ENCODE peak calls at places on chromosomes 13 and 19, in eight cellular contexts. One of them, this sample, is unnamed.

GRCh38 chr19:6476155-6476895 is 5.3 kb downstream of the DENND1C start:
- DNase-seq in activated T-cell treated with anti-CD3 and anti-CD28 coated beads for 24 hours: peak
- DNase-seq in NCI-H146: peak
- DNase-seq in hepatic stellate cell: no peak
- DNase-seq in mesenchymal stem cell: peak
- DNase-seq in AG10803: peak
- DNase-seq in RCC 7860: no peak
- DNase-seq in SK-N-DZ: peak
- DNase-seq in this sample: peak

GRCh38 chr19:31316201-31316951 is 32.9 kb downstream of the TSHZ3 start:
- DNase-seq in AG10803: peak
- DNase-seq in hepatic stellate cell: no peak
- DNase-seq in SK-N-DZ: no peak
- DNase-seq in RCC 7860: no peak
- DNase-seq in activated T-cell treated with anti-CD3 and anti-CD28 coated beads for 24 hours: no peak
- DNase-seq in mesenchymal stem cell: peak
- DNase-seq in NCI-H146: no peak
- DNase-seq in this sample: peak

GRCh38 chr13:114087430-114087829 is 45.0 kb downstream of the RASA3 start:
- DNase-seq in AG10803: no peak
- DNase-seq in SK-N-DZ: no peak
- DNase-seq in RCC 7860: no peak
- DNase-seq in NCI-H146: no peak
- DNase-seq in activated T-cell treated with anti-CD3 and anti-CD28 coated beads for 24 hours: no peak
- DNase-seq in hepatic stellate cell: no peak
- DNase-seq in mesenchymal stem cell: no peak
- DNase-seq in this sample: no peak

GRCh38 chr19:1691589-1692290 is 39.3 kb upstream of the TCF3 start:
- DNase-seq in SK-N-DZ: no peak
- DNase-seq in activated T-cell treated with anti-CD3 and anti-CD28 coated beads for 24 hours: no peak
- DNase-seq in AG10803: no peak
- DNase-seq in hepatic stellate cell: no peak
- DNase-seq in RCC 7860: no peak
- DNase-seq in NCI-H146: no peak
- DNase-seq in mesenchymal stem cell: no peak
- DNase-seq in this sample: no peak

GRCh38 chr13:31436478-31436877 is 236.7 kb downstream of the B3GLCT start:
- DNase-seq in RCC 7860: no peak
- DNase-seq in hepatic stellate cell: no peak
- DNase-seq in activated T-cell treated with anti-CD3 and anti-CD28 coated beads for 24 hours: no peak
- DNase-seq in mesenchymal stem cell: peak
- DNase-seq in SK-N-DZ: no peak
- DNase-seq in NCI-H146: no peak
- DNase-seq in AG10803: no peak
- DNase-seq in this sample: no peak

GRCh38 chr13:54637377-54637776 is 1608.8 kb downstream of the OLFM4 start:
- DNase-seq in AG10803: no peak
- DNase-seq in RCC 7860: no peak
- DNase-seq in SK-N-DZ: no peak
- DNase-seq in NCI-H146: peak
- DNase-seq in activated T-cell treated with anti-CD3 and anti-CD28 coated beads for 24 hours: no peak
- DNase-seq in mesenchymal stem cell: peak
- DNase-seq in hepatic stellate cell: no peak
- DNase-seq in this sample: no peak

GRCh38 chr13:112875627-112876026 is 93.4 kb upstream of the MCF2L start:
- DNase-seq in hepatic stellate cell: no peak
- DNase-seq in RCC 7860: no peak
- DNase-seq in AG10803: no peak
- DNase-seq in mesenchymal stem cell: no peak
- DNase-seq in activated T-cell treated with anti-CD3 and anti-CD28 coated beads for 24 hours: no peak
- DNase-seq in NCI-H146: no peak
- DNase-seq in SK-N-DZ: no peak
- DNase-seq in this sample: no peak

GRCh38 chr13:31756346-31756745 is 17.0 kb downstream of the RXFP2 start:
- DNase-seq in RCC 7860: peak
- DNase-seq in hepatic stellate cell: peak
- DNase-seq in SK-N-DZ: no peak
- DNase-seq in AG10803: peak
- DNase-seq in NCI-H146: no peak
- DNase-seq in activated T-cell treated with anti-CD3 and anti-CD28 coated beads for 24 hours: no peak
- DNase-seq in mesenchymal stem cell: peak
- DNase-seq in this sample: no peak

GRCh38 chr19:49425178-49425577 is at the start of gene GFY:
- DNase-seq in RCC 7860: no peak
- DNase-seq in SK-N-DZ: no peak
- DNase-seq in mesenchymal stem cell: no peak
- DNase-seq in hepatic stellate cell: no peak
- DNase-seq in AG10803: no peak
- DNase-seq in NCI-H146: no peak
- DNase-seq in activated T-cell treated with anti-CD3 and anti-CD28 coated beads for 24 hours: no peak
- DNase-seq in this sample: no peak

GRCh38 chr19:41226053-41226873 is 7.2 kb downstream of the AXL start:
- DNase-seq in mesenchymal stem cell: peak
- DNase-seq in SK-N-DZ: no peak
- DNase-seq in hepatic stellate cell: peak
- DNase-seq in RCC 7860: peak
- DNase-seq in NCI-H146: no peak
- DNase-seq in activated T-cell treated with anti-CD3 and anti-CD28 coated beads for 24 hours: peak
- DNase-seq in AG10803: peak
- DNase-seq in this sample: peak

GRCh38 chr19:49873149-49873521 is 4.0 kb downstream of the AKT1S1 start:
- DNase-seq in RCC 7860: no peak
- DNase-seq in mesenchymal stem cell: no peak
- DNase-seq in hepatic stellate cell: no peak
- DNase-seq in AG10803: no peak
- DNase-seq in activated T-cell treated with anti-CD3 and anti-CD28 coated beads for 24 hours: no peak
- DNase-seq in SK-N-DZ: no peak
- DNase-seq in NCI-H146: no peak
- DNase-seq in this sample: no peak

GRCh38 chr13:58991826-58992477 is 1171.8 kb downstream of the DIAPH3 start:
- DNase-seq in NCI-H146: no peak
- DNase-seq in SK-N-DZ: no peak
- DNase-seq in AG10803: no peak
- DNase-seq in activated T-cell treated with anti-CD3 and anti-CD28 coated beads for 24 hours: no peak
- DNase-seq in mesenchymal stem cell: no peak
- DNase-seq in hepatic stellate cell: no peak
- DNase-seq in RCC 7860: no peak
- DNase-seq in this sample: no peak

GRCh38 chr13:103762523-103762922 is 696.3 kb upstream of the SLC10A2 start:
- DNase-seq in NCI-H146: no peak
- DNase-seq in AG10803: no peak
- DNase-seq in hepatic stellate cell: no peak
- DNase-seq in RCC 7860: no peak
- DNase-seq in activated T-cell treated with anti-CD3 and anti-CD28 coated beads for 24 hours: no peak
- DNase-seq in SK-N-DZ: no peak
- DNase-seq in mesenchymal stem cell: no peak
- DNase-seq in this sample: no peak

GRCh38 chr19:768424-768823 is 17.5 kb downstream of the MISP start:
- DNase-seq in NCI-H146: no peak
- DNase-seq in SK-N-DZ: no peak
- DNase-seq in mesenchymal stem cell: peak
- DNase-seq in RCC 7860: peak
- DNase-seq in hepatic stellate cell: peak
- DNase-seq in AG10803: peak
- DNase-seq in activated T-cell treated with anti-CD3 and anti-CD28 coated beads for 24 hours: no peak
- DNase-seq in this sample: no peak

GRCh38 chr13:75486654-75487053 is 4.7 kb upstream of the TBC1D4 start:
- DNase-seq in hepatic stellate cell: no peak
- DNase-seq in SK-N-DZ: no peak
- DNase-seq in AG10803: no peak
- DNase-seq in mesenchymal stem cell: no peak
- DNase-seq in activated T-cell treated with anti-CD3 and anti-CD28 coated beads for 24 hours: no peak
- DNase-seq in RCC 7860: no peak
- DNase-seq in NCI-H146: no peak
- DNase-seq in this sample: no peak

GRCh38 chr13:99282264-99283231 is 24.4 kb upstream of the GPR18 start:
- DNase-seq in RCC 7860: no peak
- DNase-seq in hepatic stellate cell: no peak
- DNase-seq in mesenchymal stem cell: no peak
- DNase-seq in SK-N-DZ: no peak
- DNase-seq in AG10803: peak
- DNase-seq in NCI-H146: no peak
- DNase-seq in activated T-cell treated with anti-CD3 and anti-CD28 coated beads for 24 hours: no peak
- DNase-seq in this sample: no peak

GRCh38 chr13:74128171-74128767 is 5.9 kb downstream of the KLF12 start:
- DNase-seq in AG10803: peak
- DNase-seq in mesenchymal stem cell: peak
- DNase-seq in NCI-H146: no peak
- DNase-seq in hepatic stellate cell: no peak
- DNase-seq in SK-N-DZ: no peak
- DNase-seq in RCC 7860: peak
- DNase-seq in activated T-cell treated with anti-CD3 and anti-CD28 coated beads for 24 hours: no peak
- DNase-seq in this sample: peak

GRCh38 chr19:34851277-34851804 is 75.4 kb upstream of the ZNF30 start:
- DNase-seq in AG10803: no peak
- DNase-seq in SK-N-DZ: no peak
- DNase-seq in NCI-H146: peak
- DNase-seq in activated T-cell treated with anti-CD3 and anti-CD28 coated beads for 24 hours: no peak
- DNase-seq in hepatic stellate cell: no peak
- DNase-seq in mesenchymal stem cell: no peak
- DNase-seq in RCC 7860: no peak
- DNase-seq in this sample: no peak

GRCh38 chr13:103246581-103247200 is 180.5 kb upstream of the SLC10A2 start:
- DNase-seq in RCC 7860: no peak
- DNase-seq in NCI-H146: no peak
- DNase-seq in AG10803: no peak
- DNase-seq in SK-N-DZ: no peak
- DNase-seq in hepatic stellate cell: no peak
- DNase-seq in activated T-cell treated with anti-CD3 and anti-CD28 coated beads for 24 hours: no peak
- DNase-seq in mesenchymal stem cell: no peak
- DNase-seq in this sample: no peak

GRCh38 chr19:35168261-35168660 is 13.7 kb downstream of the FXYD5 start:
- DNase-seq in RCC 7860: no peak
- DNase-seq in hepatic stellate cell: no peak
- DNase-seq in activated T-cell treated with anti-CD3 and anti-CD28 coated beads for 24 hours: no peak
- DNase-seq in NCI-H146: no peak
- DNase-seq in SK-N-DZ: no peak
- DNase-seq in mesenchymal stem cell: no peak
- DNase-seq in AG10803: no peak
- DNase-seq in this sample: no peak

GRCh38 chr13:102877285-102877684 is 31.5 kb downstream of the ERCC5 start:
- DNase-seq in hepatic stellate cell: no peak
- DNase-seq in activated T-cell treated with anti-CD3 and anti-CD28 coated beads for 24 hours: no peak
- DNase-seq in mesenchymal stem cell: peak
- DNase-seq in NCI-H146: no peak
- DNase-seq in RCC 7860: peak
- DNase-seq in AG10803: peak
- DNase-seq in SK-N-DZ: no peak
- DNase-seq in this sample: no peak

GRCh38 chr13:80132741-80133601 is 208.0 kb downstream of the SPRY2 start:
- DNase-seq in activated T-cell treated with anti-CD3 and anti-CD28 coated beads for 24 hours: no peak
- DNase-seq in AG10803: peak
- DNase-seq in mesenchymal stem cell: peak
- DNase-seq in SK-N-DZ: peak
- DNase-seq in RCC 7860: no peak
- DNase-seq in hepatic stellate cell: peak
- DNase-seq in NCI-H146: no peak
- DNase-seq in this sample: peak

GRCh38 chr13:87954116-87954515 is 282.9 kb downstream of the SLITRK5 start:
- DNase-seq in RCC 7860: no peak
- DNase-seq in AG10803: no peak
- DNase-seq in mesenchymal stem cell: peak
- DNase-seq in activated T-cell treated with anti-CD3 and anti-CD28 coated beads for 24 hours: no peak
- DNase-seq in hepatic stellate cell: no peak
- DNase-seq in NCI-H146: no peak
- DNase-seq in SK-N-DZ: no peak
- DNase-seq in this sample: no peak

This sample was measured in endothelial cell of umbilical vein.